ENCODE peak calls at places on chromosomes 2 and 18, in five cellular contexts. One of them, this sample, is unnamed.

GRCh38 chr2:138677179-138677578 is 103.0 kb downstream of the NXPH2 start:
- DNase-seq in K562: no peak
- DNase-seq in HepG2: no peak
- DNase-seq in GM12878: no peak
- DNase-seq in HCT116: no peak
- DNase-seq in this sample: no peak

GRCh38 chr18:8988262-8988871 is 114.1 kb upstream of the NDUFV2 start:
- DNase-seq in K562: peak
- DNase-seq in GM12878: no peak
- DNase-seq in HCT116: peak
- DNase-seq in HepG2: peak
- DNase-seq in this sample: peak

GRCh38 chr18:48719988-48720654 is 181.3 kb downstream of the CTIF start:
- DNase-seq in HCT116: no peak
- DNase-seq in HepG2: no peak
- DNase-seq in GM12878: no peak
- DNase-seq in K562: peak
- DNase-seq in this sample: no peak

GRCh38 chr2:199861116-199861774 is 10.3 kb upstream of the FTCDNL1 start:
- DNase-seq in GM12878: no peak
- DNase-seq in K562: no peak
- DNase-seq in HepG2: peak
- DNase-seq in HCT116: peak
- DNase-seq in this sample: peak

GRCh38 chr2:133415210-133415876 is 152.9 kb downstream of the NCKAP5 start:
- DNase-seq in GM12878: no peak
- DNase-seq in K562: no peak
- DNase-seq in HCT116: no peak
- DNase-seq in HepG2: no peak
- DNase-seq in this sample: no peak

GRCh38 chr2:202001826-202002225 is 31.8 kb upstream of the FZD7 start:
- DNase-seq in HepG2: no peak
- DNase-seq in GM12878: no peak
- DNase-seq in K562: no peak
- DNase-seq in HCT116: no peak
- DNase-seq in this sample: no peak

GRCh38 chr2:205199451-205199850 is 482.9 kb upstream of the NRP2 start:
- DNase-seq in HepG2: no peak
- DNase-seq in K562: no peak
- DNase-seq in GM12878: no peak
- DNase-seq in HCT116: no peak
- DNase-seq in this sample: no peak

GRCh38 chr18:7572837-7573236 is 5.7 kb downstream of the PTPRM start:
- DNase-seq in K562: no peak
- DNase-seq in HCT116: no peak
- DNase-seq in GM12878: peak
- DNase-seq in HepG2: no peak
- DNase-seq in this sample: no peak

GRCh38 chr18:8525692-8526091 is 83.5 kb upstream of the RAB12 start:
- DNase-seq in K562: no peak
- DNase-seq in HCT116: no peak
- DNase-seq in HepG2: peak
- DNase-seq in GM12878: no peak
- DNase-seq in this sample: no peak

GRCh38 chr2:105741617-105742016 is 3.1 kb upstream of the NCK2 start:
- DNase-seq in GM12878: no peak
- DNase-seq in HepG2: no peak
- DNase-seq in K562: no peak
- DNase-seq in HCT116: no peak
- DNase-seq in this sample: no peak

GRCh38 chr2:218406949-218407703 is 7.5 kb downstream of the CTDSP1 start:
- DNase-seq in GM12878: peak
- DNase-seq in HCT116: no peak
- DNase-seq in K562: no peak
- DNase-seq in HepG2: no peak
- DNase-seq in this sample: peak

GRCh38 chr2:102193074-102193473 is 6.3 kb downstream of the IL1RL2 start:
- DNase-seq in HCT116: no peak
- DNase-seq in GM12878: no peak
- DNase-seq in K562: no peak
- DNase-seq in HepG2: no peak
- DNase-seq in this sample: no peak

GRCh38 chr2:113258748-113259147 is 20.0 kb downstream of the PAX8 start:
- DNase-seq in GM12878: no peak
- DNase-seq in HCT116: no peak
- DNase-seq in K562: no peak
- DNase-seq in HepG2: no peak
- DNase-seq in this sample: no peak

GRCh38 chr2:25917832-25918231 is 39.5 kb upstream of the ASXL2 start:
- DNase-seq in HCT116: no peak
- DNase-seq in K562: no peak
- DNase-seq in GM12878: no peak
- DNase-seq in HepG2: no peak
- DNase-seq in this sample: no peak

DNA sequence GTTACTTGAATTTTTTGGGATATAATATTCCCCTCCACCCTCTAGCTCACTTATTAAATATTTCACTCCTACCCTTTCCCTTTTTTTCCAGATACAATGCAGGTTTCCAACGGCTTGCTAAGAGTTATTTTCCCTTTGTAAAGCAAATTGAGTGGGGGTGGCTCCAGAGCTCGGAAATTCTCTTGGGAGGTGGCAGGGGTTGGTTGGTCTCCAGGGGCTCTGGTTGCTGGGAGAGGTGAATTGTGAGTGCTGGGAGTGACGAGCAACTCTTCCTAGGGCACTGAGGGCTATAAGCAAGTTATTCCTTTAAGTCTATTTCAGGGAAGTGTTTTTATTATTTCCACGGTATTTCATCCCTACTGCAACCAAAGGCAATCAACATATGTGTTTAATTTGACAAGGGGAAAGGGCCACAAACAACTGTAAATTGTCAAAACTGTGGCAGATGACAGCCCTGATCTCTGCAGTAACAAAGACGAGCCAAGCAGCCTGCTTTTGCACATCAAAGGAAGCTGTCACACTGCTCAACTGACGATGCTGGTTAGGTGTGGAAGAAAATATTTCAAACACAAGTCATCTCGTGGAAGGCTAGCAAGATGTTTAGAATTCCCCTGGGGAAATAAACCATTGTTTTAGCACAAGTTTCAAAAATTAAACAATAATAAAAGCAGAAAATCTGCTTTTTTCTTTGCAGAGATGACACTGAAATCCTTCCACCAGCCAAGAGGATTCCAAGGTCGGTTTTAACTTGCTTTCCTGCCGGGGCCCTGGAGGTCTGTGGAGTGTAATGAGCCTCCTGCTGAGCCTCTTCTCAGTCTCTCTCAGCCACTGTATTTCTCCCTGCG is 34.8 kb upstream of the ASXL2 start:
- DNase-seq in HCT116: no peak
- DNase-seq in HepG2: no peak
- DNase-seq in K562: no peak
- DNase-seq in GM12878: no peak
- DNase-seq in this sample: no peak
- TF ChIP-seq JUND in HCT116: no peak
- TF ChIP-seq JUND in HepG2: no peak
- TF ChIP-seq JUND in K562: no peak
- TF ChIP-seq JUND in GM12878: no peak
- TF ChIP-seq JUND in this sample: no peak

DNA sequence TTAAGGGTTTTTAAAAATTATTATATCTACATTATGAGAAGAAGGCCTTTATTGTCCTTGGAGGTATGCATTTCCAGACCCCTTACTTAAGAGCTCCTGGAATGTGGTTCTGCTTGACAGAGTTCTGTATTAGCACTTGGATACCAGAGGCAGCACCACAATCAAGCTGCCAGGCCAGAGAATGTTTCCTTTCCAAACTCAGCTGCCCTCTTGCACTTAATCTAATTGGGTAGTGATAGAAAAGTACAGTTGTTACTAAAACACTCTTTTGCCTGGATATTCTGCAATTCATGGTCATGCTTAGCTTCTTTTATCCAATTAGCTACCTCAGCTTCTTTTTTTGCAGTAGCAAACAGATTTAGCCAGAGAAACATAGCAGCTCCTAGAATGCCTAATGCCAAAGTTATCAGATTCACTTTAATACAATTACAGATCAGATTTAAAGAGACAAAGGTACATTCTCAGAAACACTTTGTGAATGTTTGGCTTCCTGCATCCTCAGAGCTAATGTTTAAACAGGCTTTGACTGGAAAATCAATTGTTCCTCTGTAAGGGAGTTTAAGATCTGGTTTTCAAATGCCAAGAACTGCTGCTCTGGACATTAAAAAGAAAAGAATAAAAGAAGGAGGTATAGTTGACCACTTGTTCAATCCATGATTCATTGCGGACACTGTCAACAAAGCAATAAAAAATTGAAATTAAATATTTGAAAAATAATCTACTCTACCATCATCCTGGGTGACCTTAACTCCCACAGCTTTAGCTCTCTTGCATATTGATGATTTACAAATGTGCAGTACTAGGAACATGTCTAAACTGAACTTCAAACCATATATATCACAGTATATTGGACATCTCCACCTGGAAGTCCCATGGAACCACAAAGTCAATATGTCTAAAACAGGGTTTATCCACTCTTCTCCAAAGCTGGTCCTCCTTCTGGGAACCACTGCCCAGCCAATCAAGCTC is 12.8 kb downstream of the NOSTRIN start:
- DNase-seq in GM12878: no peak
- DNase-seq in HCT116: no peak
- DNase-seq in HepG2: no peak
- DNase-seq in K562: no peak
- DNase-seq in this sample: no peak
- TF ChIP-seq JUND in GM12878: no peak
- TF ChIP-seq JUND in HCT116: no peak
- TF ChIP-seq JUND in HepG2: no peak
- TF ChIP-seq JUND in K562: no peak
- TF ChIP-seq JUND in this sample: no peak

DNA sequence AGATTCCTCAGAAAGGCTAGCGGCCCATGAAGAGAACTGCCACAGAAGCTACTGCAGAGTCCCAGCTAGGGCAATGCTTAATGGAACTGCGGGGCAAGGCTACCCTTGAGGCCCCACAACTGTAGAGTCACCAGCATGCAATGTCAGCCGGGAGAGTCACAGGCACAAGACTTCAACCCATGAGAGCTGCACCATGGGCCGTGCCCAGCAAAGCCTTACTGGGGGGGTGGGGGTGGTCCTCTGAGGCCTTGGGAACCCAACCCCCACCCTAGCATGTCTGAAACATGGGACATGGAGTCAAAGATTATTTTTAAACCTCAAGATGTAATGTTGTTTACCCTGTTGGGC is 20.2 kb downstream of the DPP4 start:
- DNase-seq in GM12878: no peak
- DNase-seq in K562: no peak
- DNase-seq in HCT116: no peak
- DNase-seq in HepG2: no peak
- DNase-seq in this sample: no peak
- TF ChIP-seq JUND in GM12878: no peak
- TF ChIP-seq JUND in K562: no peak
- TF ChIP-seq JUND in HCT116: no peak
- TF ChIP-seq JUND in HepG2: no peak
- TF ChIP-seq JUND in this sample: no peak

GRCh38 chr2:123512547-123512946 is 512.5 kb upstream of the CNTNAP5 start:
- DNase-seq in GM12878: no peak
- DNase-seq in HCT116: no peak
- DNase-seq in K562: no peak
- DNase-seq in HepG2: no peak
- DNase-seq in this sample: no peak

GRCh38 chr2:123518387-123518786 is 506.7 kb upstream of the CNTNAP5 start:
- DNase-seq in K562: no peak
- DNase-seq in HepG2: no peak
- DNase-seq in GM12878: no peak
- DNase-seq in HCT116: no peak
- DNase-seq in this sample: no peak

GRCh38 chr2:123514808-123515207 is 510.3 kb upstream of the CNTNAP5 start:
- DNase-seq in K562: no peak
- DNase-seq in GM12878: no peak
- DNase-seq in HepG2: no peak
- DNase-seq in HCT116: no peak
- DNase-seq in this sample: no peak

DNA sequence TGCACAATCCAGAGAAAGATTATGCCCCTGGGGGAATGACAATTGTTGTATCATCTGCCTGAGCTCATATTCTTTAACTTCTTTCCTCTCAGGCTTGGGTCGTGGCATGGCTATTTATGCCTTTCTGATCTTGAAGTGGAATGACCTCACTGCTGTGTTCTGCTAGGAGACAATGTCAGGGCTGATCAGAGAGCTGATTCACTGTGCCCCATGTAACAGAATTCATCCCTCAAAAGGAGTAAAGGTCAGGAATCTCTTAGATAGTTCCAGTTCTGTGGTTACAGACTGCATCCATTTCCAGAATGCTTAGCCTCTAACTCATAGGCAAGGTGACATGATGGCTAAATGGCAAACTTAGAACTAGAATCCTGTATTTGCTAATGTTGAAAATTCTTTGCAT is 511.7 kb upstream of the CNTNAP5 start:
- DNase-seq in GM12878: no peak
- DNase-seq in HCT116: no peak
- DNase-seq in K562: no peak
- DNase-seq in HepG2: no peak
- DNase-seq in this sample: no peak
- TF ChIP-seq JUND in GM12878: no peak
- TF ChIP-seq JUND in HCT116: no peak
- TF ChIP-seq JUND in K562: no peak
- TF ChIP-seq JUND in HepG2: no peak
- TF ChIP-seq JUND in this sample: no peak

This sample was measured in T47D.